ENCODE peak calls at places on chromosomes 3 and 15, in eight cellular contexts. Y, J, O, M, W, L, Z and N are unnamed samples.

GRCh38 chr3:25689226-25689625 is 24.5 kb upstream of the TOP2B start:
- DNase-seq in Y (no peak), J (peak; percentile 76), O (no peak), M (no peak), W (no peak), L (no peak), Z (no peak), N (no peak)

GRCh38 chr15:98123297-98123696 is 162.8 kb downstream of the ARRDC4 start:
- DNase-seq in Y (no peak), J (no peak), O (no peak), M (no peak), W (no peak), L (no peak), Z (no peak), N (no peak)

GRCh38 chr3:23723930-23724329 is 81.8 kb upstream of the UBE2E1 start:
- DNase-seq in Y (peak; percentile 68), J (no peak), O (no peak), M (no peak), W (no peak), L (no peak), Z (no peak), N (no peak)

GRCh38 chr3:123655400-123655799 is 70.5 kb upstream of the HACD2 start:
- DNase-seq in Y (no peak), J (no peak), O (no peak), M (no peak), W (no peak), L (no peak), Z (no peak), N (no peak)

GRCh38 chr15:41482478-41482877 is 11.2 kb upstream of the ITPKA start:
- DNase-seq in Y (no peak), J (no peak), O (no peak), M (no peak), W (no peak), L (no peak), Z (no peak), N (no peak)

GRCh38 chr15:57384816-57385215 is 8.5 kb downstream of the CGNL1 start:
- DNase-seq in Y (no peak), J (peak; percentile 65), O (peak; percentile 44), M (no peak), W (no peak), L (no peak), Z (no peak), N (no peak)

GRCh38 chr3:57949344-57949743 is 58.9 kb upstream of the FLNB start:
- DNase-seq in Y (no peak), J (no peak), O (no peak), M (no peak), W (no peak), L (no peak), Z (no peak), N (no peak)

GRCh38 chr3:179868715-179869114 is 168.0 kb downstream of the PEX5L start:
- DNase-seq in Y (no peak), J (no peak), O (no peak), M (no peak), W (no peak), L (no peak), Z (no peak), N (no peak)

GRCh38 chr15:84653584-84653909 is 536 bp downstream of the WDR73 start:
- DNase-seq in Y (no peak), J (no peak), O (no peak), M (no peak), W (peak; percentile 30), L (no peak), Z (no peak), N (no peak)

DNA sequence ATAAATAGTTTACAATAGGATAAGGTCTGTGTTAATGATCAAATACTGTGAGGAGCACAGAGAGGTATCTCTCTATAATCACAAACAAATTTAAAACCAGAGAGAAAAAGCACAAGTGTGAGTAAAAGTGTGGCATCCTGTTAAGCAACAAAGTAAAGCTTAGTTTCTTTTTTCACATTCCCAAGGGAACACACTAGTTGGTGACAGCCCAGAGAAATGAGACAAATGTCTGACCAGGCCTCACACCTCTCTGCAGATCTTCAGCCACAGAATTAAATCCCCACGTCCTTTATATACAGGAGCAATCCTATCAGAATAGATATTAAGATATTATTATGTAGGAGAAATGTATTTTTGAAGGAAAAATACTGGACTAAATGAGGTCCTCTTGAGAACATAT is 2.7 kb downstream of the FBN1 start:
- DNase-seq in Y (no peak), J (no peak), O (no peak), M (no peak), W (no peak), L (no peak), Z (no peak), N (no peak)
- H3K27ac ChIP-seq in Y (no peak overlapping the region), J (no peak overlapping the region), O (no peak overlapping the region), M (peak overlapping the region; percentile 90), W (peak overlapping the region; percentile 11), L (no peak overlapping the region), Z (no peak overlapping the region), N (no peak overlapping the region)

DNA sequence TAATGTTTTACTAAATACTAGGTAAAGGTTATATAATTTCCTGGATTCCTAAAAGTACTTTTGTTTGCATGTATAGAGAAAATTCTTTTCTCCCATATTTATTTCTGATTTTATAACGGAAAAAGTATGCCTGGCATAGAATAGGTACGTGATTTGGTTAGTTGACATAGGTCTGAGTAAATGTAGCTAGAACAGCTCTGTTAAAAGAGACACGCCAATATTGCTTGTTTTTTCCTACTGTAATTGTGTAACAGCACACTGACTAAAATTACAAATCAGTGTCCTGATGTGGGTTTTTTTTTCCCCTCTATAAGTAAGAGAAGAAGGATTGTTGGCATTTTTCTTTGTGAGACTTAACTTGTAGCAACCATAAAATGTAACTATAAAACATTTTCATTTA is 26.7 kb downstream of the KLHL24 start:
- DNase-seq in Y (no peak), J (no peak), O (no peak), M (no peak), W (no peak), L (no peak), Z (no peak), N (no peak)
- TF ChIP-seq CTCF in Y (no peak), J (no peak), O (no peak), M (no peak), W (no peak), L (no peak), Z (no peak), N (no peak)

GRCh38 chr15:64888336-64888735 is 23.4 kb upstream of the ANKDD1A start:
- DNase-seq in Y (no peak), J (no peak), O (no peak), M (no peak), W (no peak), L (no peak), Z (no peak), N (no peak)

GRCh38 chr15:64883097-64883581 is 28.6 kb upstream of the ANKDD1A start:
- DNase-seq in Y (peak; percentile 81), J (no peak), O (no peak), M (no peak), W (no peak), L (no peak), Z (no peak), N (no peak)

GRCh38 chr15:64878708-64879107 is 33.0 kb upstream of the ANKDD1A start:
- DNase-seq in Y (no peak), J (peak; percentile 37), O (no peak), M (peak; percentile 33), W (no peak), L (no peak), Z (no peak), N (no peak)

GRCh38 chr15:64883997-64884511 is 27.6 kb upstream of the ANKDD1A start:
- DNase-seq in Y (peak; percentile 77), J (peak; percentile 89), O (no peak), M (peak; percentile 61), W (peak; percentile 58), L (peak; percentile 47), Z (peak; percentile 84), N (no peak)
- TF ChIP-seq POLR2AphosphoS5 in Y (no peak), J (no peak), O (no peak), M (no peak), W (no peak), L (peak; percentile 23), Z (peak; percentile 23), N (no peak)

GRCh38 chr15:73598540-73599195 is 34.5 kb downstream of the NPTN start:
- DNase-seq in Y (no peak), J (no peak), O (no peak), M (no peak), W (no peak), L (no peak), Z (no peak), N (no peak)

GRCh38 chr15:73600413-73601050 is 32.7 kb downstream of the NPTN start:
- DNase-seq in Y (no peak), J (no peak), O (no peak), M (no peak), W (no peak), L (no peak), Z (no peak), N (no peak)

GRCh38 chr15:73601449-73602425 is 31.5 kb downstream of the NPTN start:
- DNase-seq in Y (peak; percentile 38), J (peak; percentile 53), O (peak; percentile 33), M (peak; percentile 44), W (no peak), L (no peak), Z (peak; percentile 2), N (peak; percentile 61)

GRCh38 chr15:73602444-73602843 is 30.7 kb downstream of the NPTN start:
- DNase-seq in Y (no peak), J (peak; percentile 57), O (no peak), M (no peak), W (no peak), L (no peak), Z (no peak), N (no peak)

GRCh38 chr15:73599934-73600333 is 33.3 kb downstream of the NPTN start:
- DNase-seq in Y (no peak), J (peak; percentile 49), O (no peak), M (no peak), W (no peak), L (no peak), Z (peak; percentile 60), N (no peak)
- H3K27ac ChIP-seq in Y (no peak overlapping the region), J (no peak overlapping the region), O (no peak overlapping the region), M (peak overlapping the region; percentile 83), W (no peak overlapping the region), L (no peak overlapping the region), Z (no peak overlapping the region), N (no peak overlapping the region)